ENCODE peak calls at places on chromosomes 5 and 9, in seven cellular contexts. P, D, I, W, Y, Z and T are unnamed samples. For H3K4me1 and H3K9me3, the result is how much of the 10 kb centered on the place peaks cover.

GRCh38 chr9:73042155-73042554 is 89.3 kb upstream of the ALDH1A1 start:
- DNase-seq in I (no peak), P (peak), Y (no peak), D (peak), Z (no peak), W (no peak), T (no peak)

GRCh38 chr9:85645909-85646627 is 95.7 kb downstream of the AGTPBP1 start:
- DNase-seq in W (no peak), D (no peak), P (no peak), Z (no peak), Y (no peak), I (no peak), T (no peak)

GRCh38 chr9:72477862-72478564 is 43.4 kb upstream of the TMC1 start:
- DNase-seq in I (no peak), P (peak), W (no peak), Y (peak), D (peak), Z (peak), T (peak)

GRCh38 chr9:116337015-116337414 is 183.4 kb downstream of the PAPPA start:
- DNase-seq in I (no peak), W (no peak), Z (no peak), P (peak), D (peak), Y (peak), T (no peak)

GRCh38 chr9:27183701-27184100 is 74.7 kb downstream of the TEK start:
- DNase-seq in P (peak), I (no peak), Y (peak), Z (peak), W (no peak), D (peak), T (no peak)

GRCh38 chr5:72956324-72957140 is 691 bp downstream of the FCHO2 start:
- DNase-seq in W (peak), Z (peak), P (peak), Y (peak), I (peak), D (peak), T (peak)

GRCh38 chr9:99818439-99818992 is 3.2 kb upstream of the NR4A3 start:
- DNase-seq in I (no peak), W (no peak), P (no peak), Z (no peak), D (no peak), Y (no peak), T (no peak)

GRCh38 chr5:108148715-108149139 is 233.2 kb downstream of the FBXL17 start:
- DNase-seq in Z (peak), Y (peak), W (no peak), P (peak), D (peak), I (no peak), T (peak)

GRCh38 chr5:38843665-38844064 is 2.1 kb upstream of the OSMR start:
- DNase-seq in P (no peak), W (no peak), I (no peak), D (no peak), Y (no peak), Z (no peak), T (no peak)

GRCh38 chr5:85670417-85670816 is 947.3 kb upstream of the COX7C start:
- DNase-seq in Y (no peak), I (no peak), P (no peak), D (no peak), Z (peak), W (no peak), T (no peak)

GRCh38 chr5:134123360-134123759 is 8.9 kb downstream of the TCF7 start:
- DNase-seq in D (no peak), W (no peak), Y (no peak), Z (no peak), I (no peak), P (no peak), T (no peak)

GRCh38 chr5:32283539-32284377 is 29.0 kb downstream of the MTMR12 start:
- DNase-seq in D (no peak), Z (no peak), I (no peak), Y (peak), W (no peak), P (peak), T (no peak)

GRCh38 chr9:123225374-123225813 is 43.0 kb downstream of the STRBP start:
- DNase-seq in D (peak), P (peak), W (no peak), I (no peak), Y (peak), Z (peak), T (peak)

GRCh38 chr5:35199886-35200285 is 30.4 kb downstream of the PRLR start:
- DNase-seq in I (no peak), D (no peak), P (no peak), W (no peak), Y (no peak), Z (no peak), T (no peak)

GRCh38 chr5:2106721-2107120 is 224.0 kb upstream of the IRX4 start:
- DNase-seq in D (no peak), W (no peak), Y (no peak), Z (no peak), P (no peak), I (no peak), T (no peak)

GRCh38 chr9:113963017-113963620 is 87.0 kb downstream of the ZNF618 start:
- DNase-seq in W (peak), Z (peak), P (peak), I (peak), D (peak), Y (peak), T (peak)

GRCh38 chr5:26757941-26758340 is 280.4 kb downstream of the CDH9 start:
- DNase-seq in I (no peak), Z (peak), Y (no peak), W (no peak), D (no peak), P (no peak), T (no peak)

GRCh38 chr5:164504141-164504772 is 998.8 kb downstream of the MAT2B start:
- DNase-seq in I (no peak), Z (peak), W (no peak), Y (peak), P (peak), D (peak), T (peak)

GRCh38 chr5:154356256-154356655 is 89.5 kb upstream of the SAP30L start:
- DNase-seq in Y (peak), I (no peak), Z (peak), D (no peak), W (no peak), P (peak), T (no peak)

GRCh38 chr9:96061293-96061987 is 185.9 kb downstream of the ERCC6L2 start:
- DNase-seq in I (no peak), P (peak), Y (peak), D (peak), Z (peak), W (no peak), T (peak)

GRCh38 chr5:55223988-55224240 is 3.2 kb downstream of the MCIDAS start:
- DNase-seq in W (no peak), D (no peak), I (no peak), Y (no peak), P (no peak), Z (no peak), T (no peak)

GRCh38 chr5:163968651-163969050 is 463.2 kb downstream of the MAT2B start:
- DNase-seq in Z (no peak), W (no peak), P (no peak), D (no peak), I (no peak), Y (no peak), T (peak)

GRCh38 chr5:81752644-81752963 is 1.7 kb upstream of the SSBP2 start:
- DNase-seq in Y (no peak), Z (no peak), D (no peak), I (no peak), W (no peak), P (no peak), T (no peak)

GRCh38 chr5:81749562-81750307 is 1.2 kb downstream of the SSBP2 start:
- DNase-seq in W (peak), D (peak), Z (no peak), I (peak), Y (peak), P (peak), T (peak)

GRCh38 chr5:81750308-81751008 is 439 bp downstream of the SSBP2 start:
- DNase-seq in Z (no peak), Y (no peak), I (no peak), D (peak), P (no peak), W (no peak), T (no peak)

GRCh38 chr5:81751836-81752643 is 1.1 kb upstream of the SSBP2 start:
- DNase-seq in D (no peak), Z (no peak), I (no peak), Y (no peak), P (peak), W (no peak), T (no peak)

DNA sequence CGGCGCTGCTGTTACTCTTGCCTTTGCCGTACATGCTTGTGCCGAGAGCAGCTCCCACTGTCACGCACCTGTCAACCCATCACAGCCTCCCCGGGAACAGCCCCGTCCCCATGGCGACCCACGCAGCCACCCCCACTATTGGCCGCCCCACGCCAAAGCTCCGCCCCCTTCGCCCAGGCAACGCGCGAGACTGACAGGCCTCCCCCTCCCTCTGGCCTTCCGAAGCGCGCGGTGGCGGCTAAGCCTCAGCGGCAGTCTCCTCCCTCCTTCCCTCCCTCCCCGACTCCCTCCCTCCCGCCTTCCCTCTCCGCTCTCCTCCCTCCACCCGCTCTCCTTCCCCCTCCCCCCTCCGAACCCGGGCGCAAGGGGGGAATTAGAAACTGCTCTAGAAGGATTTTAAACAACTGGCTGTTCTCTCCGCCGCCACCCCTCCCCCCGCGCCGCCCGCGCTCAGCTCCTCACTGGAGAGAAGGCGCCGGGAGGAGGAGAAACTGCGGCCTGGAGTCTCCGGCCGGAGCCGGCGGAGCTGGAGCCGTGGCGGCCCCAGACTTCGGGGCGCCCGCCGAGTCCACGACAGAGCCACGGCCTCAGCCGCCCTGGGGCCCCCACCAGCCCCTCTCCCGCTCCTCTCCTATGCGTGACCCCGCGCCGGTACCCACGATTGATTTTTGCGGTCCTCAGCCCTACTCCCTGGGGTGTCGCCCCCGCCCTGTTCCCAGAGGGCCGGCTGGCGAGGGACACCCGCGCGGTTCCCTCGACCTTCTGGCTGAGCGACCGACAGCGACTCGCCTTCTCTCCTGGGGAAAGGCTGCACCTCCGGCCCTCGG is at the start of gene SSBP2:
- DNase-seq in I (peak), Y (peak), P (peak), W (peak), Z (peak), D (peak), T (peak)
- H3K4me1 ChIP-seq in I (under half), Y (under half), P (under half), W (under half), Z (under half), D (under half), T (half or more)

GRCh38 chr9:128414461-128414860 is 6.2 kb upstream of the CERCAM start:
- DNase-seq in W (no peak), Y (no peak), D (peak), P (no peak), Z (peak), I (no peak), T (no peak)

GRCh38 chr9:128409450-128409849 is 11.2 kb upstream of the CERCAM start:
- DNase-seq in Y (no peak), I (no peak), W (no peak), Z (no peak), P (no peak), D (no peak), T (no peak)

GRCh38 chr9:128409998-128410397 is 10.7 kb upstream of the CERCAM start:
- DNase-seq in W (no peak), Y (no peak), Z (peak), I (no peak), P (peak), D (no peak), T (peak)

GRCh38 chr9:128411373-128412119 is 9.1 kb upstream of the CERCAM start:
- DNase-seq in D (peak), I (no peak), W (no peak), Z (no peak), P (no peak), Y (no peak), T (no peak)

GRCh38 chr9:128412120-128412790 is 8.4 kb upstream of the CERCAM start:
- DNase-seq in D (peak), W (peak), P (no peak), Z (peak), Y (peak), I (no peak), T (peak)
- TF ChIP-seq CTCF in D (peak), W (peak), P (peak), Z (peak), Y (peak), I (no peak), T (peak)

DNA sequence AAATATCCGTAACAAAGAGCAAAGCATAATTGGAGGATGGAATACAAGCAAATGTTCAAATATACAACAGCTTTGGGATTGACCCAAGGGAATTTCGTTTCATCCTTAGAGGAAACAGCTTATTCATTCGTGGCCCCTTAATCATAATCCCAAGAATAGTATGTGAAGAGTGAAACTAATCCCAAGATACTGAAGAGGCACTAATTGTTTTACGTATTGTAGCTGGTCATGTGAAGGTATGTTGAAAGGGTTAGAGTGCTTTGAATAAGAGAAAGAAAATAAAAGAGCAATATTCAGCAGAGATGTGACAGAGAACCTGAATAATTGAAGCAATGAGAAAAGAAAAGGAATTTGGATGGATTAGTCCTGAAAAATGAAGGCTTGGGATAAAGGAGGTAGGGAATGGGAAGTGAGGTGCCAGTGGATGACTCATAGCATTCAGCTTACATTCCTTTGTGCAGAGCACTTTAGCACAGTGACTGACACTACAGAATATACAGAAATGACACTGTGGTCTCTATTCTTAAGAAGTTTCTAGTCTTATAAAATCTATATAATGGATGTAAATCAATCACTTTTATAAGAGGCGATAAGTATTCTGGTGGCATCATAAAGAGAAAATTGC is 221.9 kb downstream of the TLR4 start:
- DNase-seq in Z (no peak), P (no peak), D (no peak), Y (no peak), I (no peak), W (no peak), T (no peak)
- H3K9me3 ChIP-seq in Z (under half), P (under half), D (under half), Y (under half), I (under half), W (under half), T (under half)

GRCh38 chr5:126454081-126454480 is 30.9 kb downstream of the GRAMD2B start:
- DNase-seq in Y (no peak), W (peak), I (no peak), Z (no peak), P (peak), D (no peak), T (peak)
- H3K4me1 ChIP-seq in Y (under half), W (under half), I (under half), Z (under half), P (under half), D (under half), T (under half)